ENCODE peak calls at places on chromosomes 6 and 20, in nine cellular contexts. W, Z, P, H, G, O, K, V and B are unnamed samples.

GRCh38 chr20:32792316-32792715 is 27.4 kb upstream of the MAPRE1 start:
- DNase-seq in Z (no peak), K (peak; percentile 61), G (no peak), V (no peak), H (no peak), O (no peak), P (no peak), W (no peak), B (no peak)

GRCh38 chr6:25991785-25992412 is 29.3 kb downstream of the TRIM38 start:
- DNase-seq in P (no peak), H (peak; percentile 92), V (peak; percentile 75), Z (peak; percentile 58), G (peak; percentile 73), K (peak; percentile 59), O (peak; percentile 76), W (peak; percentile 25), B (no peak)

GRCh38 chr6:32883789-32884188 is 29.8 kb downstream of the PSMB9 start:
- DNase-seq in G (peak; percentile 58), K (no peak), O (no peak), V (no peak), W (peak; percentile 92), H (peak; percentile 74), P (no peak), Z (peak; percentile 91), B (no peak)

GRCh38 chr6:3230275-3231212 is 3.1 kb upstream of the TUBB2B start:
- DNase-seq in W (no peak), G (no peak), K (no peak), V (no peak), P (peak; percentile 91), Z (no peak), O (no peak), H (no peak), B (no peak)

GRCh38 chr6:124926435-124926834 is 35.8 kb upstream of the RNF217 start:
- DNase-seq in W (no peak), H (no peak), O (no peak), G (no peak), K (no peak), P (no peak), V (no peak), Z (no peak), B (no peak)

GRCh38 chr20:14543040-14543439 is 205.6 kb upstream of the FLRT3 start:
- DNase-seq in K (no peak), H (no peak), W (no peak), O (no peak), V (no peak), P (no peak), G (no peak), Z (peak; percentile 37), B (no peak)

GRCh38 chr20:62080249-62080993 is 14.7 kb upstream of the TAF4 start:
- DNase-seq in W (no peak), Z (no peak), K (no peak), V (no peak), O (no peak), H (no peak), G (no peak), P (no peak), B (no peak)

GRCh38 chr6:23175391-23175790 is 606.0 kb downstream of the HDGFL1 start:
- DNase-seq in H (no peak), K (no peak), Z (peak; percentile 82), O (no peak), P (no peak), G (no peak), V (no peak), W (peak; percentile 8), B (no peak)

GRCh38 chr20:44776977-44777376 is 31.3 kb downstream of the KCNK15 start:
- DNase-seq in P (no peak), O (no peak), H (no peak), V (no peak), Z (peak; percentile 21), W (no peak), G (no peak), K (peak; percentile 64), B (no peak)

GRCh38 chr6:13917141-13917540 is 7.6 kb upstream of the RNF182 start:
- DNase-seq in G (no peak), Z (no peak), O (no peak), W (no peak), P (no peak), H (no peak), K (no peak), V (no peak), B (no peak)

GRCh38 chr6:1516742-1517520 is 92.8 kb upstream of the FOXC1 start:
- DNase-seq in V (no peak), K (no peak), O (no peak), G (no peak), W (no peak), P (no peak), H (no peak), Z (no peak), B (no peak)

GRCh38 chr20:35839891-35840290 is 68.1 kb downstream of the PHF20 start:
- DNase-seq in Z (no peak), W (no peak), O (no peak), H (no peak), K (no peak), G (no peak), P (no peak), V (no peak), B (no peak)

GRCh38 chr6:21666200-21666671 is 72.7 kb downstream of the SOX4 start:
- DNase-seq in H (no peak), V (no peak), O (no peak), Z (no peak), G (no peak), W (no peak), P (no peak), K (peak; percentile 48), B (no peak)

GRCh38 chr6:127207591-127208120 is 59.0 kb upstream of the RNF146 start:
- DNase-seq in O (no peak), V (no peak), W (no peak), K (no peak), P (no peak), H (no peak), G (no peak), Z (peak; percentile 75), B (no peak)